ENCODE peak calls at places on chromosomes 4 and X, in seven cellular contexts. W, D, G, A, T, Z and Y are unnamed samples.

GRCh38 chrX:71532078-71532752 is 689 bp upstream of the OGT start:
- DNase-seq in W (peak; percentile 28), D (peak; percentile 72), G (peak; percentile 39), A (peak; percentile 62), T (peak; percentile 26), Z (no peak), Y (peak; percentile 72)

GRCh38 chr4:24856586-24856985 is 56.3 kb downstream of the CCDC149 start:
- DNase-seq in W (no peak), D (peak; percentile 64), G (no peak), A (peak; percentile 31), T (no peak), Z (no peak), Y (no peak)

GRCh38 chr4:113548303-113548702 is 213.2 kb downstream of the CAMK2D start:
- DNase-seq in W (no peak), D (no peak), G (no peak), A (peak; percentile 21), T (no peak), Z (no peak), Y (no peak)

GRCh38 chrX:2371026-2371778 is 129.6 kb downstream of the DHRSX start:
- DNase-seq in W (no peak), D (peak; percentile 48), G (no peak), A (no peak), T (no peak), Z (no peak), Y (no peak)

GRCh38 chr4:41406051-41406516 is 131.9 kb upstream of the LIMCH1 start:
- DNase-seq in W (no peak), D (peak; percentile 65), G (no peak), A (no peak), T (no peak), Z (no peak), Y (no peak)

GRCh38 chrX:20066968-20067708 is 49.6 kb downstream of the MAP7D2 start:
- DNase-seq in W (peak; percentile 37), D (peak; percentile 68), G (peak; percentile 72), A (peak; percentile 71), T (no peak), Z (no peak), Y (peak; percentile 18)

GRCh38 chr4:51895816-51896408 is 53.0 kb downstream of the DCUN1D4 start:
- DNase-seq in W (peak; percentile 87), D (peak; percentile 68), G (peak; percentile 68), A (peak; percentile 67), T (peak; percentile 72), Z (peak; percentile 63), Y (peak; percentile 58)

GRCh38 chr4:153137168-153137567 is 67.1 kb upstream of the TRIM2 start:
- DNase-seq in W (no peak), D (peak; percentile 92), G (peak; percentile 93), A (no peak), T (peak; percentile 52), Z (no peak), Y (no peak)

GRCh38 chr4:149784018-149784417 is 31.6 kb downstream of the IQCM start:
- DNase-seq in W (no peak), D (peak; percentile 63), G (peak; percentile 70), A (no peak), T (no peak), Z (no peak), Y (no peak)

GRCh38 chrX:41475166-41475565 is 28.0 kb downstream of the NYX start:
- DNase-seq in W (peak; percentile 1), D (no peak), G (no peak), A (peak; percentile 14), T (no peak), Z (peak; percentile 65), Y (no peak)

GRCh38 chrX:46903458-46904242 is 8.6 kb upstream of the JADE3 start:
- DNase-seq in W (peak; percentile 87), D (peak; percentile 68), G (peak; percentile 81), A (peak; percentile 91), T (peak; percentile 82), Z (peak; percentile 38), Y (peak; percentile 59)

GRCh38 chr4:10808591-10808990 is 124.0 kb upstream of the CLNK start:
- DNase-seq in W (peak; percentile 85), D (peak; percentile 82), G (peak; percentile 31), A (peak; percentile 16), T (peak; percentile 63), Z (no peak), Y (no peak)

GRCh38 chr4:188934320-188934975 is 795.2 kb downstream of the TRIML1 start:
- DNase-seq in W (no peak), D (peak; percentile 77), G (no peak), A (no peak), T (no peak), Z (no peak), Y (no peak)

GRCh38 chr4:144633215-144633614 is 12.7 kb upstream of the HHIP start:
- DNase-seq in W (no peak), D (no peak), G (no peak), A (no peak), T (no peak), Z (no peak), Y (no peak)

GRCh38 chr4:105765690-105766407 is 57.3 kb downstream of the GSTCD start:
- DNase-seq in W (no peak), D (peak; percentile 92), G (peak; percentile 90), A (peak; percentile 50), T (no peak), Z (no peak), Y (no peak)

GRCh38 chrX:74535211-74535621 is 79.2 kb downstream of the RLIM start:
- DNase-seq in W (peak; percentile 68), D (peak; percentile 66), G (peak; percentile 59), A (peak; percentile 46), T (peak; percentile 65), Z (no peak), Y (peak; percentile 16)

GRCh38 chr4:57499786-57500185 is 389.6 kb upstream of the IGFBP7 start:
- DNase-seq in W (no peak), D (peak; percentile 18), G (peak; percentile 97), A (no peak), T (no peak), Z (no peak), Y (no peak)

GRCh38 chrX:104568304-104568915 is 2.4 kb downstream of the IL1RAPL2 start:
- DNase-seq in W (no peak), D (no peak), G (no peak), A (no peak), T (no peak), Z (no peak), Y (no peak)

GRCh38 chrX:38400401-38400910 is 48.1 kb downstream of the OTC start:
- DNase-seq in W (no peak), D (no peak), G (no peak), A (peak; percentile 22), T (no peak), Z (no peak), Y (no peak)